ENCODE peak calls at places on chromosome 12, in seven cellular contexts. Q is hepatocyte; M is neuronal stem cell; I is cardiac muscle cell; U is CD8-positive, alpha-beta memory T cell; A is tibial artery; G is breast epithelium. B is an unnamed sample.

GRCh38 chr12:131444220-131445164 is 266.4 kb upstream of the SFSWAP start:
- DNase-seq in G (no peak), M (no peak), Q (no peak), A (no peak), I (no peak), U (no peak), B (no peak)

GRCh38 chr12:55720894-55721444 is 776 bp downstream of the RDH5 start:
- DNase-seq in G (peak; percentile 69), M (no peak), U (no peak), A (peak; percentile 86), Q (peak; percentile 74), I (peak; percentile 91), B (no peak)

GRCh38 chr12:69007166-69007857 is 74.3 kb upstream of the CPM start:
- DNase-seq in I (peak; percentile 73), M (peak; percentile 27), U (no peak), Q (peak; percentile 68), G (no peak), A (no peak), B (peak; percentile 86)

GRCh38 chr12:9751204-9752144 is 9.2 kb downstream of the CD69 start:
- DNase-seq in U (peak; percentile 57), G (no peak), I (peak; percentile 47), A (no peak), M (no peak), Q (no peak), B (no peak)

GRCh38 chr12:65923228-65923627 is 98.9 kb downstream of the HMGA2 start:
- DNase-seq in G (no peak), M (no peak), I (no peak), A (no peak), Q (no peak), U (no peak), B (no peak)

GRCh38 chr12:80756875-80757274 is 40.2 kb downstream of the MYF5 start:
- DNase-seq in G (no peak), M (no peak), A (no peak), Q (no peak), U (no peak), I (peak; percentile 11), B (no peak)

GRCh38 chr12:52380271-52380694 is 5.2 kb downstream of the KRT84 start:
- DNase-seq in Q (peak; percentile 48), A (no peak), M (no peak), I (peak; percentile 52), U (no peak), G (peak; percentile 57), B (peak; percentile 8)

GRCh38 chr12:31736472-31736871 is 7.7 kb upstream of the AMN1 start:
- DNase-seq in U (peak; percentile 83), M (no peak), A (no peak), I (peak; percentile 82), Q (peak; percentile 58), G (no peak), B (no peak)

GRCh38 chr12:66017736-66018135 is 112.8 kb downstream of the LLPH start:
- DNase-seq in G (no peak), A (no peak), M (no peak), Q (no peak), I (peak; percentile 38), U (no peak), B (no peak)

GRCh38 chr12:124654666-124655316 is 87.4 kb upstream of the NCOR2 start:
- DNase-seq in M (no peak), U (no peak), Q (no peak), A (no peak), I (no peak), G (peak; percentile 48), B (no peak)

GRCh38 chr12:99600388-99600787 is 47.2 kb upstream of the GARIN6 start:
- DNase-seq in I (no peak), A (no peak), Q (no peak), G (no peak), M (no peak), U (no peak), B (no peak)

GRCh38 chr12:47219243-47219642 is 139.5 kb upstream of the AMIGO2 start:
- DNase-seq in Q (no peak), A (no peak), U (no peak), I (peak; percentile 43), G (no peak), M (no peak), B (no peak)

GRCh38 chr12:124422142-124422569 is 127.3 kb downstream of the RFLNA start:
- DNase-seq in I (no peak), U (no peak), G (peak; percentile 91), Q (peak; percentile 72), M (no peak), A (peak; percentile 61), B (no peak)

DNA sequence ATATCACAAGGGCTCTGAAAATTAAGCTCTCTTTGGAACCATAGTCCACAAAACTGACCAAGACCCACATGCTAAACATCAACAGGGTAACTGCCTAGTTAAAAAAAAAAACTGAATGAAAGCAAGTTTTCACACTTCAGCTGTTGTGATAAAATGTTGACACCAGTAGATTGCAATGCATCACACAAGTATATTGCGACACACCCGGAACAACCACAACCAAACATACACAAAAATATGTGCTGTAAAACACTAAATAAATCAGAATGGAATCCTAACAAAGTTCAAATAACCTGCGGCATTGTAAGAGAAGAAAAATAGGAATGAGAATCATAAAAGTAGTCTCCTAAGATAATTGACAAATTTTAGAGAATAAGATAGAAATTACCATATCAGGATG is 710.3 kb downstream of the AACS start:
- DNase-seq in A (no peak), M (no peak), Q (no peak), I (no peak), U (no peak), G (no peak), B (no peak)
- H3K36me3 ChIP-seq in A (no peaks in the 10 kb centered on the region), M (no peaks in the 10 kb centered on the region), Q (no peaks in the 10 kb centered on the region), I (no peaks in the 10 kb centered on the region), U (no peaks in the 10 kb centered on the region), G (no peaks in the 10 kb centered on the region), B (no peaks in the 10 kb centered on the region)

DNA sequence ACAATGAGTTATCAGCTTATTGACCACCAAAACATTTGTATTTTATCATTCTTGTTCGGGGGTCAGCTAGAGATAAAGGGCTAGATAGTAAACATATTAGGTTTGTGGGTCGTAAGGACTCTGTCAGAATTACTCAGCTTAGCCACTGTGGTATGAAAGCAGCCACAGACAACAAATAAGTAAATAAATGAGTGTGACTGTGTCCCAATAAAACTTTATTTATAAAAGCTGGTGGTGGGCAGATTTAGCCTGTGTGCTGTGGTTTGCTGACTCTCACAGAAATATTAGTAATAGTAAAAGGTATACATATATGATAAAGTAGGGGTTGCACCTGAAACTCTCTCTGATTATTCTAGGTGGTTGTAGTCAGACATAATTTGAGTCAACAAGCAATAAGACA is 56.1 kb downstream of the TPH2 start:
- DNase-seq in Q (no peak), G (no peak), I (no peak), M (no peak), A (no peak), U (no peak), B (no peak)
- H3K4me3 ChIP-seq in Q (no peak overlapping the region), G (no peak overlapping the region), I (no peak overlapping the region), M (no peak overlapping the region), A (no peak overlapping the region), U (no peak overlapping the region), B (no peak overlapping the region)

DNA sequence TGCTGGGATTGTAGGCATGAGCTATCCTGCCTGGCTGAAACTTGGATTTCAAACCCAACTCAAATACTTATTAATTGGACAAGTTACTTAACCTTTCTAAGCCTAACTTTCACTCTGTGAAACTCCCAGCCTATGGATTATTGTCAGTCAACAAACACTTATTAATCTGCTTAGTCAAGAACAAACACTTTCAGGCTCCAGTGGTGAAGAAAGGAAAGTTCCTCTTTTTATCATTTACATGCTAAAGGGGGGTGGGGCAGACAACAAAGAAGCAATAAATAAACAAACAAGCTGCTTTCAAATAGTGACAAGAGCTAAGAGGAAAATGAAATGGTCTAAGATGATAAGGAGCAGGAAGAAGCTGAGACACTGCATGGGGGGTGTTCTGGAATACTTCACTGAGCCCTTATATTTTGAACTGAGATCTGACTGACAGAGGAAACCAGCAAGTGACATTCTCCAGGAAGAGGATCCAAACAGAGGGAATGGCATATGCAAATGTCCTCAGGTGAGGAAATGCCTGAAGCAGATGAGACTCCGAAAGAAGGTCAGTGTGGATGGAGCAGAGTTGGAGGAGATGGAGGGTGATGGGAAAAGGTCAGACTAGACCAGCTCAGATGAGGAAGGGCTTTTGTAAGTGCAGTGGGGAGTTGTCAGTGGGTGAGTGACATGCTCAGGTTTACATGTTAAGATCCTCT is 259.6 kb downstream of the ITPR2 start:
- DNase-seq in A (no peak), Q (no peak), M (no peak), I (no peak), G (no peak), U (no peak), B (no peak)
- H3K36me3 ChIP-seq in A (peaks cover 16% of the 10 kb centered on the region), Q (no peaks in the 10 kb centered on the region), M (no peaks in the 10 kb centered on the region), I (no peaks in the 10 kb centered on the region), G (no peaks in the 10 kb centered on the region), U (no peaks in the 10 kb centered on the region), B (no peaks in the 10 kb centered on the region)

GRCh38 chr12:122245553-122245952 is 19.7 kb upstream of the DIABLO start:
- DNase-seq in M (no peak), G (no peak), I (no peak), U (no peak), A (no peak), Q (no peak), B (no peak)
- H3K4me3 ChIP-seq in M (no peak overlapping the region), G (no peak overlapping the region), I (no peak overlapping the region), U (peak overlapping the region; percentile 56), A (no peak overlapping the region), Q (no peak overlapping the region), B (no peak overlapping the region)

DNA sequence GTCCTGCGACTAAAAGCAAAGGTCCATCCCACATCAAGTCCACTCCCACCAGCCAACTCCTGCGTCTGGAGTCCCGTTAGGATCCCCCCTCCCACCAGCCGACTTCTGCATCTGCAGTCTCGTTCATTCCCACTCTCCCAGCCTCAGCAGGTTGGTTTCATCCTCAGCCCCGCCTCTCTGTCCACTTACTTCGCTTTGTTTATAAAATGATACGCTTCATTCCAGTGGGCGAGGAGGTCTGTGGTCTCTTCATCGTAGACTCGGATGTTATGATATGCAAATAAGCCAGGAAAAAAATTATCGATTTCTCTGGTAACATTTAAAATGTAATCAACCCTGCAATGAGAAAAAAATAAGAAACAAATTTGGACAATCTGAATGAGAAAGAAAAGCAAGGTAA is 56.8 kb downstream of the SSH1 start:
- DNase-seq in I (no peak), G (no peak), A (no peak), M (no peak), Q (no peak), U (no peak), B (no peak)
- H3K36me3 ChIP-seq in I (peaks cover 29% of the 10 kb centered on the region), G (no peaks in the 10 kb centered on the region), A (peaks cover 42% of the 10 kb centered on the region), M (peaks cover 64% of the 10 kb centered on the region), Q (no peaks in the 10 kb centered on the region), U (peaks cover 23% of the 10 kb centered on the region), B (peaks cover 69% of the 10 kb centered on the region)

GRCh38 chr12:39145175-39145999 is 240.0 kb upstream of the CPNE8 start:
- DNase-seq in A (no peak), I (peak; percentile 58), U (no peak), Q (peak; percentile 31), M (peak; percentile 11), G (no peak), B (peak; percentile 42)

GRCh38 chr12:39144613-39145061 is 239.2 kb upstream of the CPNE8 start:
- DNase-seq in I (no peak), M (no peak), U (no peak), A (no peak), G (no peak), Q (no peak), B (no peak)
- H3K4me3 ChIP-seq in I (peak overlapping the region; percentile 26), M (no peak overlapping the region), U (no peak overlapping the region), A (peak overlapping the region; percentile 48), G (peak overlapping the region; percentile 65), Q (no peak overlapping the region), B (peak overlapping the region; percentile 81)